ENCODE peak calls at places on chromosome 10, in ten cellular contexts. One of them, this sample, is unnamed.
A peak's percentile ranks its signal among the peaks of the same experiment; 100 is the strongest.

GRCh38 chr10:132451506-132452215 is 54.7 kb downstream of the PWWP2B start:
- DNase-seq in BE2C: peak; percentile 16
- DNase-seq in stomach: peak; percentile 54
- DNase-seq in GM12891: no peak
- DNase-seq in upper lobe of right lung: no peak
- DNase-seq in mesenchymal stem cell: no peak
- DNase-seq in Calu3: no peak
- DNase-seq in pons: no peak
- DNase-seq in uterus: peak; percentile 23
- DNase-seq in adipocyte: no peak
- DNase-seq in this sample: no peak

GRCh38 chr10:115944538-115944937 is 328.5 kb downstream of the GFRA1 start:
- DNase-seq in BE2C: no peak
- DNase-seq in stomach: no peak
- DNase-seq in GM12891: no peak
- DNase-seq in upper lobe of right lung: no peak
- DNase-seq in mesenchymal stem cell: no peak
- DNase-seq in Calu3: no peak
- DNase-seq in pons: no peak
- DNase-seq in uterus: no peak
- DNase-seq in adipocyte: no peak
- DNase-seq in this sample: no peak

GRCh38 chr10:29627201-29628105 is 7.3 kb downstream of the SVIL start:
- DNase-seq in BE2C: no peak
- DNase-seq in stomach: no peak
- DNase-seq in GM12891: no peak
- DNase-seq in upper lobe of right lung: no peak
- DNase-seq in mesenchymal stem cell: peak; percentile 57
- DNase-seq in Calu3: no peak
- DNase-seq in pons: no peak
- DNase-seq in uterus: no peak
- DNase-seq in adipocyte: peak; percentile 76
- DNase-seq in this sample: no peak

GRCh38 chr10:113403900-113404299 is 149.0 kb upstream of the HABP2 start:
- DNase-seq in BE2C: peak; percentile 9
- DNase-seq in stomach: no peak
- DNase-seq in GM12891: no peak
- DNase-seq in upper lobe of right lung: no peak
- DNase-seq in mesenchymal stem cell: no peak
- DNase-seq in Calu3: no peak
- DNase-seq in pons: no peak
- DNase-seq in uterus: no peak
- DNase-seq in adipocyte: no peak
- DNase-seq in this sample: no peak

GRCh38 chr10:47022311-47023131 is 111.3 kb downstream of the PTPN20 start:
- DNase-seq in BE2C: peak; percentile 3
- DNase-seq in stomach: peak; percentile 22
- DNase-seq in GM12891: no peak
- DNase-seq in upper lobe of right lung: peak; percentile 70
- DNase-seq in mesenchymal stem cell: no peak
- DNase-seq in Calu3: no peak
- DNase-seq in pons: no peak
- DNase-seq in uterus: peak; percentile 16
- DNase-seq in adipocyte: no peak
- DNase-seq in this sample: peak; percentile 6

GRCh38 chr10:19847321-19847720 is 31.1 kb downstream of the PLXDC2 start:
- DNase-seq in BE2C: no peak
- DNase-seq in stomach: no peak
- DNase-seq in GM12891: no peak
- DNase-seq in upper lobe of right lung: no peak
- DNase-seq in mesenchymal stem cell: peak; percentile 61
- DNase-seq in Calu3: no peak
- DNase-seq in pons: no peak
- DNase-seq in uterus: no peak
- DNase-seq in adipocyte: no peak
- DNase-seq in this sample: no peak

GRCh38 chr10:36344240-36344639 is 702.1 kb upstream of the FZD8 start:
- DNase-seq in BE2C: no peak
- DNase-seq in stomach: no peak
- DNase-seq in GM12891: no peak
- DNase-seq in upper lobe of right lung: no peak
- DNase-seq in mesenchymal stem cell: peak; percentile 19
- DNase-seq in Calu3: no peak
- DNase-seq in pons: peak; percentile 32
- DNase-seq in uterus: no peak
- DNase-seq in adipocyte: peak; percentile 42
- DNase-seq in this sample: no peak

GRCh38 chr10:132447446-132448247 is 50.6 kb downstream of the PWWP2B start:
- DNase-seq in BE2C: no peak
- DNase-seq in stomach: peak; percentile 69
- DNase-seq in GM12891: no peak
- DNase-seq in upper lobe of right lung: peak; percentile 81
- DNase-seq in mesenchymal stem cell: peak; percentile 92
- DNase-seq in Calu3: peak; percentile 46
- DNase-seq in pons: no peak
- DNase-seq in uterus: peak; percentile 65
- DNase-seq in adipocyte: peak; percentile 77
- DNase-seq in this sample: no peak

GRCh38 chr10:73405556-73405955 is 8.3 kb downstream of the ANXA7 start:
- DNase-seq in BE2C: no peak
- DNase-seq in stomach: no peak
- DNase-seq in GM12891: no peak
- DNase-seq in upper lobe of right lung: no peak
- DNase-seq in mesenchymal stem cell: no peak
- DNase-seq in Calu3: no peak
- DNase-seq in pons: no peak
- DNase-seq in uterus: no peak
- DNase-seq in adipocyte: no peak
- DNase-seq in this sample: no peak

GRCh38 chr10:104122273-104123107 is 519 bp downstream of the SFR1 start:
- DNase-seq in BE2C: no peak
- DNase-seq in stomach: no peak
- DNase-seq in GM12891: no peak
- DNase-seq in upper lobe of right lung: no peak
- DNase-seq in mesenchymal stem cell: no peak
- DNase-seq in Calu3: no peak
- DNase-seq in pons: peak; percentile 67
- DNase-seq in uterus: no peak
- DNase-seq in adipocyte: peak; percentile 57
- DNase-seq in this sample: no peak

GRCh38 chr10:72267819-72268404 is 5.8 kb upstream of the DDIT4 start:
- DNase-seq in BE2C: no peak
- DNase-seq in stomach: no peak
- DNase-seq in GM12891: no peak
- DNase-seq in upper lobe of right lung: no peak
- DNase-seq in mesenchymal stem cell: no peak
- DNase-seq in Calu3: no peak
- DNase-seq in pons: no peak
- DNase-seq in uterus: no peak
- DNase-seq in adipocyte: no peak
- DNase-seq in this sample: no peak

GRCh38 chr10:56360583-56360966 is 484 bp downstream of the ZWINT start:
- DNase-seq in BE2C: no peak
- DNase-seq in stomach: no peak
- DNase-seq in GM12891: no peak
- DNase-seq in upper lobe of right lung: no peak
- DNase-seq in mesenchymal stem cell: no peak
- DNase-seq in Calu3: no peak
- DNase-seq in pons: peak; percentile 15
- DNase-seq in uterus: no peak
- DNase-seq in adipocyte: no peak
- DNase-seq in this sample: no peak

GRCh38 chr10:100866010-100866409 is 46.8 kb upstream of the SLF2 start:
- DNase-seq in BE2C: no peak
- DNase-seq in stomach: no peak
- DNase-seq in GM12891: no peak
- DNase-seq in upper lobe of right lung: no peak
- DNase-seq in mesenchymal stem cell: no peak
- DNase-seq in Calu3: no peak
- DNase-seq in pons: no peak
- DNase-seq in uterus: no peak
- DNase-seq in adipocyte: no peak
- DNase-seq in this sample: no peak

GRCh38 chr10:121065330-121065729 is 214.2 kb downstream of the WDR11 start:
- DNase-seq in BE2C: no peak
- DNase-seq in stomach: no peak
- DNase-seq in GM12891: no peak
- DNase-seq in upper lobe of right lung: no peak
- DNase-seq in mesenchymal stem cell: no peak
- DNase-seq in Calu3: no peak
- DNase-seq in pons: no peak
- DNase-seq in uterus: no peak
- DNase-seq in adipocyte: no peak
- DNase-seq in this sample: no peak

GRCh38 chr10:123988694-123989093 is 97.1 kb upstream of the CPXM2 start:
- DNase-seq in BE2C: no peak
- DNase-seq in stomach: no peak
- DNase-seq in GM12891: no peak
- DNase-seq in upper lobe of right lung: no peak
- DNase-seq in mesenchymal stem cell: no peak
- DNase-seq in Calu3: no peak
- DNase-seq in pons: no peak
- DNase-seq in uterus: no peak
- DNase-seq in adipocyte: no peak
- DNase-seq in this sample: no peak

GRCh38 chr10:119489572-119490326 is 52.8 kb downstream of the RGS10 start:
- DNase-seq in BE2C: peak; percentile 72
- DNase-seq in stomach: peak; percentile 36
- DNase-seq in GM12891: peak; percentile 71
- DNase-seq in upper lobe of right lung: no peak
- DNase-seq in mesenchymal stem cell: peak; percentile 54
- DNase-seq in Calu3: peak; percentile 62
- DNase-seq in pons: no peak
- DNase-seq in uterus: peak; percentile 51
- DNase-seq in adipocyte: peak; percentile 64
- DNase-seq in this sample: peak; percentile 74

GRCh38 chr10:5551531-5552375 is 27.0 kb downstream of the CALML3 start:
- DNase-seq in BE2C: no peak
- DNase-seq in stomach: no peak
- DNase-seq in GM12891: no peak
- DNase-seq in upper lobe of right lung: peak; percentile 66
- DNase-seq in mesenchymal stem cell: peak; percentile 70
- DNase-seq in Calu3: peak; percentile 75
- DNase-seq in pons: no peak
- DNase-seq in uterus: no peak
- DNase-seq in adipocyte: no peak
- DNase-seq in this sample: no peak

GRCh38 chr10:77940627-77941026 is 14.1 kb upstream of the DLG5 start:
- DNase-seq in BE2C: no peak
- DNase-seq in stomach: no peak
- DNase-seq in GM12891: no peak
- DNase-seq in upper lobe of right lung: no peak
- DNase-seq in mesenchymal stem cell: no peak
- DNase-seq in Calu3: no peak
- DNase-seq in pons: no peak
- DNase-seq in uterus: no peak
- DNase-seq in adipocyte: no peak
- DNase-seq in this sample: no peak

GRCh38 chr10:17599089-17599488 is 18.1 kb downstream of the HACD1 start:
- DNase-seq in BE2C: no peak
- DNase-seq in stomach: no peak
- DNase-seq in GM12891: no peak
- DNase-seq in upper lobe of right lung: no peak
- DNase-seq in mesenchymal stem cell: peak; percentile 36
- DNase-seq in Calu3: no peak
- DNase-seq in pons: no peak
- DNase-seq in uterus: no peak
- DNase-seq in adipocyte: peak; percentile 43
- DNase-seq in this sample: no peak

GRCh38 chr10:44030132-44030531 is 354.8 kb downstream of the CXCL12 start:
- DNase-seq in BE2C: no peak
- DNase-seq in stomach: no peak
- DNase-seq in GM12891: no peak
- DNase-seq in upper lobe of right lung: no peak
- DNase-seq in mesenchymal stem cell: no peak
- DNase-seq in Calu3: no peak
- DNase-seq in pons: no peak
- DNase-seq in uterus: no peak
- DNase-seq in adipocyte: no peak
- DNase-seq in this sample: no peak

GRCh38 chr10:93436577-93436976 is 45.6 kb downstream of the MYOF start:
- DNase-seq in BE2C: no peak
- DNase-seq in stomach: no peak
- DNase-seq in GM12891: no peak
- DNase-seq in upper lobe of right lung: no peak
- DNase-seq in mesenchymal stem cell: peak; percentile 99
- DNase-seq in Calu3: no peak
- DNase-seq in pons: peak; percentile 53
- DNase-seq in uterus: peak; percentile 76
- DNase-seq in adipocyte: peak; percentile 91
- DNase-seq in this sample: no peak

GRCh38 chr10:655184-655583 is 34.3 kb downstream of the DIP2C start:
- DNase-seq in BE2C: no peak
- DNase-seq in stomach: no peak
- DNase-seq in GM12891: no peak
- DNase-seq in upper lobe of right lung: no peak
- DNase-seq in mesenchymal stem cell: no peak
- DNase-seq in Calu3: no peak
- DNase-seq in pons: peak; percentile 82
- DNase-seq in uterus: no peak
- DNase-seq in adipocyte: no peak
- DNase-seq in this sample: no peak

GRCh38 chr10:131781076-131781475 is 119.7 kb upstream of the PPP2R2D start:
- DNase-seq in BE2C: no peak
- DNase-seq in stomach: peak; percentile 17
- DNase-seq in GM12891: no peak
- DNase-seq in upper lobe of right lung: no peak
- DNase-seq in mesenchymal stem cell: no peak
- DNase-seq in Calu3: no peak
- DNase-seq in pons: no peak
- DNase-seq in uterus: no peak
- DNase-seq in adipocyte: no peak
- DNase-seq in this sample: no peak

GRCh38 chr10:99571816-99572215 is 39.1 kb downstream of the NKX2-3 start:
- DNase-seq in BE2C: no peak
- DNase-seq in stomach: no peak
- DNase-seq in GM12891: no peak
- DNase-seq in upper lobe of right lung: no peak
- DNase-seq in mesenchymal stem cell: no peak
- DNase-seq in Calu3: no peak
- DNase-seq in pons: no peak
- DNase-seq in uterus: no peak
- DNase-seq in adipocyte: no peak
- DNase-seq in this sample: no peak

GRCh38 chr10:49115015-49115795 is at the start of gene VSTM4:
- DNase-seq in BE2C: peak; percentile 47
- DNase-seq in stomach: no peak
- DNase-seq in GM12891: peak; percentile 36
- DNase-seq in upper lobe of right lung: peak; percentile 74
- DNase-seq in mesenchymal stem cell: peak; percentile 45
- DNase-seq in Calu3: no peak
- DNase-seq in pons: no peak
- DNase-seq in uterus: peak; percentile 55
- DNase-seq in adipocyte: peak; percentile 79
- DNase-seq in this sample: peak; percentile 22

GRCh38 chr10:36888925-36889573 is 236.3 kb upstream of the ANKRD30A start:
- DNase-seq in BE2C: peak; percentile 60
- DNase-seq in stomach: peak; percentile 42
- DNase-seq in GM12891: peak; percentile 5
- DNase-seq in upper lobe of right lung: no peak
- DNase-seq in mesenchymal stem cell: peak; percentile 17
- DNase-seq in Calu3: peak; percentile 60
- DNase-seq in pons: peak; percentile 19
- DNase-seq in uterus: no peak
- DNase-seq in adipocyte: peak; percentile 19
- DNase-seq in this sample: peak; percentile 33

GRCh38 chr10:73744690-73744994 is 470 bp downstream of the SEC24C start:
- DNase-seq in BE2C: peak; percentile 59
- DNase-seq in stomach: peak; percentile 58
- DNase-seq in GM12891: no peak
- DNase-seq in upper lobe of right lung: no peak
- DNase-seq in mesenchymal stem cell: peak; percentile 87
- DNase-seq in Calu3: peak; percentile 68
- DNase-seq in pons: no peak
- DNase-seq in uterus: no peak
- DNase-seq in adipocyte: peak; percentile 86
- DNase-seq in this sample: peak; percentile 30

GRCh38 chr10:94075521-94075920 is 81.8 kb downstream of the PLCE1 start:
- DNase-seq in BE2C: no peak
- DNase-seq in stomach: no peak
- DNase-seq in GM12891: no peak
- DNase-seq in upper lobe of right lung: no peak
- DNase-seq in mesenchymal stem cell: no peak
- DNase-seq in Calu3: no peak
- DNase-seq in pons: no peak
- DNase-seq in uterus: no peak
- DNase-seq in adipocyte: peak; percentile 9
- DNase-seq in this sample: no peak